ENCODE peak calls at places on chromosomes 3 and 15, in five cellular contexts. N is IMR-90, X is neuronal stem cell, V is body of pancreas, O is fibroblast of lung. C is an unnamed sample. For H3K4me1, the result is how much of the 10 kb centered on the place peaks cover.

GRCh38 chr15:67331676-67332075 is 77.1 kb downstream of the IQCH start:
- DNase-seq in N (peak), X (no peak), V (peak), O (no peak), C (no peak)

GRCh38 chr15:69881310-69881660 is 216.4 kb downstream of the TLE3 start:
- DNase-seq in N (no peak), X (no peak), V (no peak), O (no peak), C (no peak)

GRCh38 chr3:126540946-126541627 is 17.1 kb downstream of the CHST13 start:
- DNase-seq in N (no peak), X (no peak), V (peak), O (no peak), C (no peak)

GRCh38 chr3:122314467-122314866 is 10.6 kb upstream of the CSTA start:
- DNase-seq in N (peak), X (no peak), V (no peak), O (no peak), C (no peak)

GRCh38 chr15:84944311-84944710 is 37.3 kb upstream of the PDE8A start:
- DNase-seq in N (no peak), X (no peak), V (no peak), O (no peak), C (no peak)

GRCh38 chr15:40846846-40847224 is 3.0 kb downstream of the SPINT1 start:
- DNase-seq in N (no peak), X (no peak), V (no peak), O (no peak), C (no peak)

GRCh38 chr15:65368300-65368617 is 9.5 kb downstream of the IGDCC3 start:
- DNase-seq in N (no peak), X (peak), V (no peak), O (no peak), C (no peak)

GRCh38 chr15:70316059-70316600 is 218.4 kb upstream of the TLE3 start:
- DNase-seq in N (peak), X (no peak), V (no peak), O (peak), C (no peak)

GRCh38 chr3:125302932-125303331 is 72.2 kb downstream of the ZNF148 start:
- DNase-seq in N (peak), X (no peak), V (no peak), O (no peak), C (no peak)

GRCh38 chr3:8737301-8737700 is 3.7 kb downstream of the CAV3 start:
- DNase-seq in N (no peak), X (no peak), V (no peak), O (no peak), C (no peak)

GRCh38 chr15:35669457-35670045 is 123.6 kb upstream of the DPH6 start:
- DNase-seq in N (peak), X (no peak), V (no peak), O (no peak), C (no peak)

GRCh38 chr3:181329024-181329423 is 339.5 kb upstream of the DNAJC19 start:
- DNase-seq in N (no peak), X (no peak), V (no peak), O (no peak), C (no peak)

GRCh38 chr3:13414040-13414729 is 5.9 kb downstream of the NUP210 start:
- DNase-seq in N (no peak), X (no peak), V (peak), O (no peak), C (peak)

DNA sequence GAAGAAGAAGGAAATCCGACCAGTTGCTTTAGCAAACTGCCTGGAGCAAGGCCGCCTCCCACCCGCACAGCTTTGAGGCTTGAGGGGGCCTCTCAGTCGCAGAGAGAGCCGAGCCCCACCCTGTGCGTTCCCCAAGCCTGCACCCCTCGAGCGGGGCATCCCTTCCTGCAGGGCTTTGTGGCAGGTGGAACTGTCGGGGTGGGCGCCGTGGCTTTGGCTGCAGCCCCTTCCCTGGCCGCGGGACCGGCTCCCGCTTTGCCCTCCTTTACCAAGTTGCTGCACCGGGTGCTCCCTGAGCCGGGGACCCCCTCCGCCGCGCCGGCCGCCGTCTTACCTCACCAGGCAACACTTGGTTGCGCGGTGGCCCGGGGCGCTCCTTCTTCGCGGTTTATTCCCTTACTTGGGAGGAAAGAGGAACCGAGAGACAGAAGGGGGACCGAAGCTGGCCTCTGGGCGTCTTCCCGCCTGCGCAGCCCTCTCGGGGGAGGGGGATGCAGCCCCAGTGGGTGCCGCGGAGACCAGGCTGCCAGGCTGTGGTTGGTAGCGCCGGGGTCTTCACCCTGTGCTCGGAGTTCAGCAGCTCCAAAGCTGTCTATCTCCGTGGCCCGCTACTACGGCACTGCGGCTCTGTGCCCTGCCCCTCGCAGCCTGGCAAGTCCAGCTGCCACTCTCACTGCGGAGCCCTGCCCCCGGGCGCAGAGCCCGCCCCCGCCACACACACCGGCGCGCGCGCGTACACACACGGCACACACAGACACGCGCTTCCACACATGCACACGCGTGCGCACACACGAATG is at the start of gene DGKG:
- DNase-seq in N (no peak), X (peak), V (peak), O (no peak), C (no peak)
- H3K4me3 ChIP-seq in N (no peak), X (no peak), V (peak), O (peak), C (no peak)

DNA sequence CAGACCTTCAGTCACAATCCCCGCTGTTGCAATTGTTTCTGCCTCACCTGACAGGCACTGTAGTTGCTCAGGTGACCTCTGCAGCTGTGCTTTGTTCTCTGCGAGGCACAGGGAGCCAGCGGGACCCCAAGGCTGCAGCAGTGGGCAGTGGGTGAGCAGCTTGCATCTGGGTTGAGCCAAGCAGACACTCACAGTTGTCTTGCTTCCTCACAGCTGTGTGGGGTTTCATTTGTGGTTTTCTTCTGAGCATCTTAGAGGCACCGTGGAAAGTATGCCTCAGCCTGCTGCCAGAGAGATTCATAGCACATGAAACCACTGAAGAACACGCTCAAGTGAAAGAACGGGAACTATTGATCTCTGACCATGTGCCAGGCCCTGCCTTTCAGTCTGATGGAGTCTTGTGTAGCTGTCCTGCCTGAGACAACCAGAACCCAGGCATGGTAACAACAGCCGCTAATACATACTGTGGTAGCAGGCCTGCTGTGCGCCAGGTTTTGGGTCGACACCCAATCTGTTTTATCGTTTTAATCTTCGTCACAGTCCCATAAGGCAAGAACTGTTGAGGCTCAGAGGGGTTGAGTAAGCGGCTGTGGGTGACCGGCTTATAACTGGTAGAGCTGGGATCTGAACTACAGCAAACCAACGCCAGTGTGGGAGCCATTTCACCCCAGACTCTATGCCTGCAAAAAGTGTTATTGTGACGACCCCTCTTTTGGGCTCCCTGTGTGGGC is 33.4 kb downstream of the GRK7 start:
- DNase-seq in N (no peak), X (no peak), V (peak), O (peak), C (peak)
- H3K4me1 ChIP-seq in N (under half), X (under half), V (under half), O (under half), C (half or more)

GRCh38 chr3:28905798-28906197 is 375.1 kb upstream of the RBMS3 start:
- DNase-seq in N (no peak), X (no peak), V (no peak), O (no peak), C (no peak)
- H3K4me3 ChIP-seq in N (no peak), X (no peak), V (no peak), O (no peak), C (no peak)

DNA sequence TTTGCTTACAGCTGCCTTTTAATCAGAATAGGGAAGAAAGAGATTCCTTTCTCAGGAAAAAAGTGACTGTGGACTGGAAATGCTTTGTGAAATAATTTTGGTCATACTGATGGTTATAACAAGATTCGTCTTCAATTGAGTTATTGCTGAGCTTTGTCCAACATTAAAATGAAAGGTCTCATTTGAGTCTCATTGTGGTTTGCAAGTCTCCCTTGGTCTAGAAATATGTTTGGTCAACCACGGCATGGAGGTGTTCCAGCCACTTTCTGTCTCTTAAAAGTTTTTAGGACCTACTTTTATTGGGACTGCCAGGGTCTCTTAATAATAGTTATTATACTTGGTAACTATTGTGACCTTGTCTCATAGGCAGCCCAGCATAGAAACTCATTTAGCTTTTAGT is 15.3 kb downstream of the FLNB start:
- DNase-seq in N (no peak), X (no peak), V (no peak), O (peak), C (no peak)
- H3K4me1 ChIP-seq in N (under half), X (under half), V (half or more), O (under half), C (under half)

DNA sequence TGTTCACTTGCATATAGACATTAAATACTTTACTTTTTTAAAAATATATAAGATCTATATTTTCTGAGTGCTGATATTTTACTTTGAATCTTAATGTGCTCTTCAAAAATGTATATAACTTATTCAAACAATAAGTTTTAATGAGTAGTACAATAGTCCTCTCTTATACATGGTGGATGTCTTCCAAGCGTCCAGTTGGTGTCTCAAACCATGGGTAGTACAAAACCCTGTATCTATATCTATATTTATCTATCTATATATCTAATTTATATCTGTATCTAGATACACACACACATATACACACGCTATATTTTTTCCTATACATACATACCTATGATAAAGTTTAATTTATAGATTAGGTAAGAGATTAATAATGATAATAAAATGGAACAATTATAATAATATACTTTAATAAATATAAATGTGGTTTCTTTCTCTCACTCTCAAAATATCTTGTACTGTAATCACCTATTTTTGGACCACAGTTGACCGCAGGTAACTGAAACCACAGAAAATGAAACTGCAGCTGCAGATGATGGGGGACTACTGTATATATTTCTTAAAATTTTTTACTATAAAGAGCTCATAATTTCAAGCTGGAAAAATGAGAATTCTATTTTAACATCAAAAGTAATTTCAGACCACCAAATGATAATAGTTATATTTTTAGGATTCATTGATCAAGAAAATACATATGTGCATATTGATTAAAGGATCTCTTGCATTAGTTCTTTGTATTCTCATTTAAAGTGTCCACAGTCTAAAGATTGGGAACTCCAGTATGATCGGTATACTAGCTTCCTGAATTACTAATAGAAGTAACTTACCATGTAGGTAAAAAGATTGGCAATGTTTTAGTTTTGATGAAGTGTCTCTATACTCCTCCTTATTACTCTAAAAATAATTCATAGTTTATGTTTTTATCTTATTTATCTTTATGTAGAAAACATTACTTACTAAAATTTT is 215.1 kb upstream of the MLF1 start:
- DNase-seq in N (no peak), X (no peak), V (no peak), O (no peak), C (no peak)
- H3K4me3 ChIP-seq in N (no peak), X (no peak), V (no peak), O (no peak), C (no peak)

GRCh38 chr3:11291808-11292207 is 19.6 kb downstream of the ATG7 start:
- DNase-seq in N (no peak), X (no peak), V (no peak), O (no peak), C (no peak)
- H3K4me1 ChIP-seq in N (under half), X (under half), V (under half), O (under half), C (under half)

GRCh38 chr3:169232863-169233262 is 430.6 kb downstream of the MECOM start:
- DNase-seq in N (peak), X (no peak), V (no peak), O (peak), C (no peak)

GRCh38 chr3:169228522-169228921 is 435.0 kb downstream of the MECOM start:
- DNase-seq in N (no peak), X (no peak), V (no peak), O (peak), C (no peak)

DNA sequence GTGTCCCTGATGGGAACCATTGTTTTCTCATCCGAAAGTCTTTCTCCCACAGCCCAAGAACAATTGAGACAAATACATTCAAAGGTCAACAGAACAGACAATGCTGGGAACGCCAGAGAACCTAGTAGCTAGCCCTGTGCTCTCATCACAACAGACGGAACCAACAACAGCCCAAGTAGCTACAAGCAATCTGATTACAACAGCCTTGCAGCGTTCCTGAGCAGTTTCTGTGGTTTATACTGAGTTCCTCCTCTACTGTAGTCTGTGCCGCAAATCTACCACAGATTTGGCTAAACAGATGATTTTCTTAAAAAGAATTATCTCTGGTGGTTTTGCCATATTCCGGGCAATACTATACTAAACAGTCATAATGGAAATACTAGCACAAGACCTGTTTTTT is 435.6 kb downstream of the MECOM start:
- DNase-seq in N (peak), X (no peak), V (no peak), O (peak), C (no peak)
- H3K4me3 ChIP-seq in N (no peak), X (no peak), V (no peak), O (peak), C (no peak)